ENCODE peak calls at places on chromosomes 5 and 9, in four cellular contexts. One of them, this sample, is unnamed.

GRCh38 chr5:86684222-86684621 is 66.5 kb downstream of the COX7C start:
- DNase-seq in gastrocnemius medialis: no peak
- DNase-seq in epithelial cell of esophagus: peak
- DNase-seq in MM.1S: no peak
- DNase-seq in this sample: no peak

GRCh38 chr5:112594060-112594850 is 143.4 kb upstream of the APC start:
- DNase-seq in gastrocnemius medialis: no peak
- DNase-seq in epithelial cell of esophagus: peak
- DNase-seq in MM.1S: no peak
- DNase-seq in this sample: no peak

GRCh38 chr5:180673371-180674252 is 24.2 kb upstream of the FLT4 start:
- DNase-seq in gastrocnemius medialis: no peak
- DNase-seq in epithelial cell of esophagus: no peak
- DNase-seq in MM.1S: no peak
- DNase-seq in this sample: no peak

GRCh38 chr5:3033033-3033755 is 281.7 kb upstream of the IRX2 start:
- DNase-seq in gastrocnemius medialis: no peak
- DNase-seq in epithelial cell of esophagus: no peak
- DNase-seq in MM.1S: no peak
- DNase-seq in this sample: no peak

GRCh38 chr9:92265159-92265558 is 28.3 kb downstream of the IARS1 start:
- DNase-seq in gastrocnemius medialis: no peak
- DNase-seq in epithelial cell of esophagus: peak
- DNase-seq in MM.1S: no peak
- DNase-seq in this sample: no peak

GRCh38 chr5:135051399-135051798 is 17.4 kb upstream of the PITX1 start:
- DNase-seq in gastrocnemius medialis: no peak
- DNase-seq in epithelial cell of esophagus: no peak
- DNase-seq in MM.1S: no peak
- DNase-seq in this sample: no peak

GRCh38 chr9:77793909-77794308 is 145.8 kb upstream of the GNA14 start:
- DNase-seq in gastrocnemius medialis: no peak
- DNase-seq in epithelial cell of esophagus: peak
- DNase-seq in MM.1S: no peak
- DNase-seq in this sample: no peak

GRCh38 chr9:81535542-81536241 is 153.7 kb downstream of the TLE1 start:
- DNase-seq in gastrocnemius medialis: no peak
- DNase-seq in epithelial cell of esophagus: peak
- DNase-seq in MM.1S: no peak
- DNase-seq in this sample: no peak

GRCh38 chr5:168163966-168164365 is 127.5 kb upstream of the WWC1 start:
- DNase-seq in gastrocnemius medialis: no peak
- DNase-seq in epithelial cell of esophagus: no peak
- DNase-seq in MM.1S: no peak
- DNase-seq in this sample: no peak

GRCh38 chr5:132475531-132475930 is 15.0 kb downstream of the IRF1 start:
- DNase-seq in gastrocnemius medialis: no peak
- DNase-seq in epithelial cell of esophagus: no peak
- DNase-seq in MM.1S: no peak
- DNase-seq in this sample: no peak

GRCh38 chr5:167573274-167574127 is 717.9 kb upstream of the WWC1 start:
- DNase-seq in gastrocnemius medialis: no peak
- DNase-seq in epithelial cell of esophagus: peak
- DNase-seq in MM.1S: peak
- DNase-seq in this sample: no peak

GRCh38 chr9:36332006-36332405 is 68.1 kb downstream of the RNF38 start:
- DNase-seq in gastrocnemius medialis: no peak
- DNase-seq in epithelial cell of esophagus: no peak
- DNase-seq in MM.1S: no peak
- DNase-seq in this sample: no peak

GRCh38 chr5:66596791-66597757 is 881 bp downstream of the MAST4 start:
- DNase-seq in gastrocnemius medialis: no peak
- DNase-seq in epithelial cell of esophagus: peak
- DNase-seq in MM.1S: peak
- DNase-seq in this sample: no peak

GRCh38 chr5:145483211-145483610 is 351.9 kb downstream of the PRELID2 start:
- DNase-seq in gastrocnemius medialis: no peak
- DNase-seq in epithelial cell of esophagus: peak
- DNase-seq in MM.1S: no peak
- DNase-seq in this sample: no peak

GRCh38 chr9:94911211-94911610 is 184.7 kb downstream of the AOPEP start:
- DNase-seq in gastrocnemius medialis: no peak
- DNase-seq in epithelial cell of esophagus: no peak
- DNase-seq in MM.1S: no peak
- DNase-seq in this sample: no peak

GRCh38 chr9:117461386-117461785 is 46.5 kb upstream of the ASTN2 start:
- DNase-seq in gastrocnemius medialis: no peak
- DNase-seq in epithelial cell of esophagus: no peak
- DNase-seq in MM.1S: no peak
- DNase-seq in this sample: no peak

GRCh38 chr9:79902937-79903600 is 331.3 kb downstream of the TLE4 start:
- DNase-seq in gastrocnemius medialis: no peak
- DNase-seq in epithelial cell of esophagus: no peak
- DNase-seq in MM.1S: no peak
- DNase-seq in this sample: no peak

GRCh38 chr5:136080483-136081180 is 51.8 kb downstream of the TGFBI start:
- DNase-seq in gastrocnemius medialis: peak
- DNase-seq in epithelial cell of esophagus: peak
- DNase-seq in MM.1S: peak
- DNase-seq in this sample: peak

GRCh38 chr5:147965712-147966111 is 59.4 kb upstream of the C5orf46 start:
- DNase-seq in gastrocnemius medialis: no peak
- DNase-seq in epithelial cell of esophagus: peak
- DNase-seq in MM.1S: no peak
- DNase-seq in this sample: no peak

GRCh38 chr5:132850066-132850465 is 16.2 kb downstream of the GDF9 start:
- DNase-seq in gastrocnemius medialis: no peak
- DNase-seq in epithelial cell of esophagus: no peak
- DNase-seq in MM.1S: no peak
- DNase-seq in this sample: no peak

GRCh38 chr5:172642511-172642910 is 1.4 kb downstream of the NEURL1B start:
- DNase-seq in gastrocnemius medialis: no peak
- DNase-seq in epithelial cell of esophagus: no peak
- DNase-seq in MM.1S: no peak
- DNase-seq in this sample: no peak

DNA sequence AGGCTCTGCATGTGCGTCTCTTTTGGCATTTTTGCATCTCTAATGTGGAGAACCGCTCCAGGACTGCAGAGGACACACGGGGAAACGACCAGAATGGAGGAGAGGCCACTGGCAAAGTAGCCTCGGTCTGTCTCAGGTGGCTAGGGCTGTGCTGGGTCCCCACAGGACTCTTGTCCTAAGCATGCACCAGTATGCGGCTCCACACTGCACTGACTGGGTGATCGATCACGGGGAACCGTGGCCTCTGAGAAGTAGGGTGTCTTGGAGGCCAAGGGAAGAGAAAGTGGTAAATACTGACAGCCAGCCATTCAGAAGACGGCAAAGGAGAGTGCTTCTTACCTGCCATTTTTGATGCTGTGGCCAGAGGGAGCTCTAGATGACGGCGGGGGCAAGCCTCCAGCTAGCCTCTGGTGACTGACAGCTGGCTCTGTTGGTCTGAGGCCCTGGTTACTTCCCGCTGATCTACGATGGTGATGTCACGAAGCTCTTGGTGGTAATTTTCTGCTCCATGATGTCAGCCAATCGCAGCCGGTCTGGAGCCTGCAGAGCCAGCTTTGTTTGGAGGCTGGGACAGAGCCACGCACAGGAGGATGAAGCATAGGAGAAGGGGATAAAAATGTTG is 40.4 kb upstream of the GADD45G start:
- DNase-seq in gastrocnemius medialis: no peak
- DNase-seq in epithelial cell of esophagus: no peak
- DNase-seq in MM.1S: peak
- DNase-seq in this sample: no peak
- TF ChIP-seq CTCF in gastrocnemius medialis: no peak
- TF ChIP-seq CTCF in epithelial cell of esophagus: no peak
- TF ChIP-seq CTCF in MM.1S: peak
- TF ChIP-seq CTCF in this sample: peak

DNA sequence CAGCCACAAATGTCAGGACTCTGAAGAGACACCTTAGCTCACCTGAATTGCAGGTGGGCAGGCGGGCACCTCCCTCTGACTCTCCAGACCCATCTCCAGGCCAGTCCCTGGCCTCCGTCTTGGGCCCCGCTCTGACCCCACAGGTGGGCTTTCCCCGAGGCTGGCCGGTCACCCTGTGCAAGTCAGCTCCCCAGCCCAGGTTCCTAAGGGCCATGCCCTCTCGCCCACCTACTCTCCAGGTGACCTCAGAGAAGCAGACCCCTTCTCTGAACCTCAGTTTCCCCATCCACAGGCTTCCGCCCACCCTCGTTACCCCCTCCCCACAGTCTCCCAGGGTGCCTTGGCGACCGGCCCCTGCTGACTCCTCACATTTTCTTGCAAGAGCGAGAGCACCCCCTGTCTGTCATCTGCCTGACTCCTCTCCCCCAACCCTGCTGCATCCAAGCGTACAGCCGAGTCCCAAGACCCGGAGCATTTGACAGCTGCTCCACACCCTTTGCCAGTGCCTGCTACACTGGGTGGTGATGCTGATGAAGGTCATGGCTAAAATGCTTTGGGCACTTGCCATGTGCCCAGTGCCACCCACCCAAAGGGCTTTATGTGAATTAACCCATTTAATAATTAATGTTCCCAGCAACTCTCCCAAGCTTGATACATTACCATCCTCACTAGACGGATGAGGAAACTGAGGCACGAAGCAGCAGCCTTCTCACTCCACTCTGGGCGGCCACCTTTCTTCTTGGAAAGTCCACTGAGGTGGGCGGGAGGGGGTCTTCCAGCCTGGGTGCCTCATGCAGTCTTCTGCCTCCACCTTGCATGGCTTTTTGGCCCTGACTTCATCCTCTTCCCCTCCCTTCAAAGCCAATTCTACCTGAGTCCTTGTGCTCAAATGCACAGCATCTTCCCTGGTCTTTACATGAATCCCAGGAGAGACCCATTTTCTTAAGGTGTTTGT is 51.1 kb upstream of the ORM1 start:
- DNase-seq in gastrocnemius medialis: peak
- DNase-seq in epithelial cell of esophagus: peak
- DNase-seq in MM.1S: peak
- DNase-seq in this sample: no peak
- TF ChIP-seq CTCF in gastrocnemius medialis: peak
- TF ChIP-seq CTCF in epithelial cell of esophagus: peak
- TF ChIP-seq CTCF in MM.1S: peak
- TF ChIP-seq CTCF in this sample: peak

GRCh38 chr5:154948313-154948712 is 7.4 kb downstream of the MRPL22 start:
- DNase-seq in gastrocnemius medialis: no peak
- DNase-seq in epithelial cell of esophagus: no peak
- DNase-seq in MM.1S: no peak
- DNase-seq in this sample: no peak

GRCh38 chr5:154947778-154948177 is 6.9 kb downstream of the MRPL22 start:
- DNase-seq in gastrocnemius medialis: no peak
- DNase-seq in epithelial cell of esophagus: no peak
- DNase-seq in MM.1S: no peak
- DNase-seq in this sample: no peak

GRCh38 chr5:154943527-154943926 is 2.7 kb downstream of the MRPL22 start:
- DNase-seq in gastrocnemius medialis: no peak
- DNase-seq in epithelial cell of esophagus: no peak
- DNase-seq in MM.1S: no peak
- DNase-seq in this sample: no peak

GRCh38 chr5:154944716-154945115 is 3.8 kb downstream of the MRPL22 start:
- DNase-seq in gastrocnemius medialis: no peak
- DNase-seq in epithelial cell of esophagus: no peak
- DNase-seq in MM.1S: no peak
- DNase-seq in this sample: no peak

GRCh38 chr5:154945695-154946301 is 4.9 kb downstream of the MRPL22 start:
- DNase-seq in gastrocnemius medialis: no peak
- DNase-seq in epithelial cell of esophagus: peak
- DNase-seq in MM.1S: no peak
- DNase-seq in this sample: no peak
- TF ChIP-seq CTCF in gastrocnemius medialis: peak
- TF ChIP-seq CTCF in epithelial cell of esophagus: peak
- TF ChIP-seq CTCF in MM.1S: peak
- TF ChIP-seq CTCF in this sample: peak

GRCh38 chr9:114390952-114391351 is 3.2 kb upstream of the AKNA start:
- DNase-seq in gastrocnemius medialis: no peak
- DNase-seq in epithelial cell of esophagus: no peak
- DNase-seq in MM.1S: no peak
- DNase-seq in this sample: no peak
- TF ChIP-seq CTCF in gastrocnemius medialis: no peak
- TF ChIP-seq CTCF in epithelial cell of esophagus: no peak
- TF ChIP-seq CTCF in MM.1S: no peak
- TF ChIP-seq CTCF in this sample: no peak

DNA sequence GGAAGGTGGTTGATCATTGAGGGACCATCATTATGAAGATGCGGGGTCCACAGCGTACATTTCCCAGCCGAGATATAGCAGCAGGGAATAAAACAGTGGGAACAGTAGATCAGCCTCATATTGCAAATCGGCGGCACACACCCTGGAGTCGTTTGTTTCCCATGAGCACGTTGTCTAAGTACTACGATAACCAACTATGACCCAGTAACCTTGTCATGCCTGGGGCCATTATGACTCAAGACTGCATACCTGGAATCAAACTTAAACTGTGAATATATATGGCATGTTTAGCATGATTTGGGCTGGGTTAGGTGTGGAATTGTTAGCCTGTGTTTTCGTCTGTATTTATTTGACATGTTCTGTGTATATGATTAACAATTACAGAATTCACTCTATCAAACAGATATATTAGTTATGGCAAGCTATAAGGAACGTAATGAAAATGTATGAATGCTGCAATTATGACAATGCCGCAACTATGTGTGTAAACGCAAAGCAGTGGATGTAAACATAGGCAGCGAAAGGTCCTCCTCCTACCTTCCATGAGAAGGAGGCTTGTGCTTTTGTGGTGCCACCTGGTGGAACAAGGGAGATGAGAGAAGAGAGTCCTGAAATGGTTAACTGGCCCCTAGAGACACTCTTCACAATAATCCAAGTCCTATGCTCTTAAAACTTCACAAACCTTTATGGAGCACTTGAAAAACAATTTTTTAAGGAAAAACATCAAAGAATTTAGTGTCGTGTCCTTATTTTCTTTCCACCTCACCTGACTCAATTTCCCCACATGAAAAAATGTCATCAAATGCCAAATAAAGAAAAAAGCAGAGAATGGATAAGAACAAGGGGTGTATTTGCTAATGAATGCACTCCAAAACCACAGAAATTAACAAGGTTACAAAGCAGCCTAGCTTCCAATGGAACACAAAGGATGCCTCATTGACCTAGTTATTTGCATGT is 47.1 kb downstream of the SEMA5A start:
- DNase-seq in gastrocnemius medialis: no peak
- DNase-seq in epithelial cell of esophagus: peak
- DNase-seq in MM.1S: peak
- DNase-seq in this sample: no peak
- TF ChIP-seq CTCF in gastrocnemius medialis: no peak
- TF ChIP-seq CTCF in epithelial cell of esophagus: peak
- TF ChIP-seq CTCF in MM.1S: peak
- TF ChIP-seq CTCF in this sample: peak

GRCh38 chr5:77981820-77982219 is 205.7 kb upstream of the TBCA start:
- DNase-seq in gastrocnemius medialis: no peak
- DNase-seq in epithelial cell of esophagus: no peak
- DNase-seq in MM.1S: no peak
- DNase-seq in this sample: no peak
- TF ChIP-seq CTCF in gastrocnemius medialis: no peak
- TF ChIP-seq CTCF in epithelial cell of esophagus: no peak
- TF ChIP-seq CTCF in MM.1S: no peak
- TF ChIP-seq CTCF in this sample: no peak

GRCh38 chr5:95244479-95244878 is 40.4 kb downstream of the MCTP1 start:
- DNase-seq in gastrocnemius medialis: no peak
- DNase-seq in epithelial cell of esophagus: no peak
- DNase-seq in MM.1S: no peak
- DNase-seq in this sample: no peak
- TF ChIP-seq CTCF in gastrocnemius medialis: no peak
- TF ChIP-seq CTCF in epithelial cell of esophagus: no peak
- TF ChIP-seq CTCF in MM.1S: no peak
- TF ChIP-seq CTCF in this sample: no peak

This sample was measured in type B pancreatic cell.